ENCODE peak calls at places on chromosomes 5 and 9, in four cellular contexts. One of them, this sample, is unnamed.
A peak's percentile ranks its signal among the peaks of the same experiment; 100 is the strongest.

GRCh38 chr5:172078027-172078426 is 71.6 kb upstream of the FBXW11 start:
- DNase-seq in progenitor cell of endocrine pancreas: no peak
- DNase-seq in pancreas: no peak
- DNase-seq in HFFc6: no peak
- DNase-seq in this sample: no peak

GRCh38 chr5:19960451-19960850 is 27.5 kb downstream of the CDH18 start:
- DNase-seq in pancreas: no peak
- DNase-seq in progenitor cell of endocrine pancreas: no peak
- DNase-seq in HFFc6: no peak
- DNase-seq in this sample: no peak

GRCh38 chr5:135079760-135080159 is 45.7 kb upstream of the PITX1 start:
- DNase-seq in pancreas: no peak
- DNase-seq in progenitor cell of endocrine pancreas: no peak
- DNase-seq in HFFc6: no peak
- DNase-seq in this sample: no peak

GRCh38 chr5:173230741-173231380 is 4.1 kb downstream of the NKX2-5 start:
- DNase-seq in pancreas: no peak
- DNase-seq in progenitor cell of endocrine pancreas: no peak
- DNase-seq in HFFc6: no peak
- DNase-seq in this sample: no peak

GRCh38 chr9:104367507-104367906 is 136.6 kb upstream of the OR13F1 start:
- DNase-seq in progenitor cell of endocrine pancreas: no peak
- DNase-seq in HFFc6: no peak
- DNase-seq in pancreas: no peak
- DNase-seq in this sample: no peak

GRCh38 chr5:172110921-172111873 is 76.8 kb downstream of the STK10 start:
- DNase-seq in HFFc6: peak; percentile 59
- DNase-seq in progenitor cell of endocrine pancreas: no peak
- DNase-seq in pancreas: no peak
- DNase-seq in this sample: no peak

GRCh38 chr5:68482199-68482598 is 266.6 kb downstream of the PIK3R1 start:
- DNase-seq in progenitor cell of endocrine pancreas: no peak
- DNase-seq in pancreas: no peak
- DNase-seq in HFFc6: no peak
- DNase-seq in this sample: no peak

GRCh38 chr5:68830499-68830898 is 263.3 kb upstream of the SLC30A5 start:
- DNase-seq in HFFc6: no peak
- DNase-seq in progenitor cell of endocrine pancreas: no peak
- DNase-seq in pancreas: no peak
- DNase-seq in this sample: no peak

GRCh38 chr9:98523231-98523901 is 185.4 kb downstream of the GABBR2 start:
- DNase-seq in progenitor cell of endocrine pancreas: no peak
- DNase-seq in HFFc6: peak; percentile 51
- DNase-seq in pancreas: no peak
- DNase-seq in this sample: no peak

GRCh38 chr9:21506910-21507795 is 25.0 kb upstream of the IFNE start:
- DNase-seq in progenitor cell of endocrine pancreas: no peak
- DNase-seq in pancreas: no peak
- DNase-seq in HFFc6: peak; percentile 89
- DNase-seq in this sample: no peak

GRCh38 chr5:145548097-145548496 is 287.0 kb downstream of the PRELID2 start:
- DNase-seq in pancreas: no peak
- DNase-seq in HFFc6: no peak
- DNase-seq in progenitor cell of endocrine pancreas: no peak
- DNase-seq in this sample: no peak

GRCh38 chr9:34519321-34520020 is 3.3 kb downstream of the ENHO start:
- DNase-seq in pancreas: no peak
- DNase-seq in progenitor cell of endocrine pancreas: no peak
- DNase-seq in HFFc6: no peak
- DNase-seq in this sample: no peak

GRCh38 chr5:90409318-90410177 is at the start of gene CETN3:
- DNase-seq in progenitor cell of endocrine pancreas: peak; percentile 86
- DNase-seq in pancreas: peak; percentile 92
- DNase-seq in HFFc6: peak; percentile 95
- DNase-seq in this sample: peak; percentile 86
- TF ChIP-seq CTCF in progenitor cell of endocrine pancreas: peak; percentile 18
- TF ChIP-seq CTCF in pancreas: no peak
- TF ChIP-seq CTCF in HFFc6: no peak
- TF ChIP-seq CTCF in this sample: no peak

GRCh38 chr5:115168829-115169391 is 798 bp downstream of the TRIM36 start:
- DNase-seq in progenitor cell of endocrine pancreas: no peak
- DNase-seq in HFFc6: no peak
- DNase-seq in pancreas: no peak
- DNase-seq in this sample: no peak

GRCh38 chr5:115170924-115171510 is 1.3 kb upstream of the TRIM36 start:
- DNase-seq in progenitor cell of endocrine pancreas: no peak
- DNase-seq in pancreas: no peak
- DNase-seq in HFFc6: no peak
- DNase-seq in this sample: no peak

GRCh38 chr5:115170128-115170923 is 618 bp upstream of the TRIM36 start:
- DNase-seq in progenitor cell of endocrine pancreas: peak; percentile 24
- DNase-seq in pancreas: peak; percentile 75
- DNase-seq in HFFc6: no peak
- DNase-seq in this sample: no peak

GRCh38 chr5:115166744-115167393 is 2.8 kb downstream of the TRIM36 start:
- DNase-seq in progenitor cell of endocrine pancreas: no peak
- DNase-seq in pancreas: peak; percentile 57
- DNase-seq in HFFc6: no peak
- DNase-seq in this sample: no peak

GRCh38 chr5:115169392-115170127 is at the start of gene TRIM36:
- DNase-seq in HFFc6: peak; percentile 88
- DNase-seq in pancreas: peak; percentile 98
- DNase-seq in progenitor cell of endocrine pancreas: peak; percentile 92
- DNase-seq in this sample: peak; percentile 53
- TF ChIP-seq CTCF in HFFc6: peak; percentile 19
- TF ChIP-seq CTCF in pancreas: no peak
- TF ChIP-seq CTCF in progenitor cell of endocrine pancreas: peak; percentile 18
- TF ChIP-seq CTCF in this sample: peak; percentile 43

GRCh38 chr9:35814106-35814840 is 569 bp downstream of the HINT2 start:
- DNase-seq in pancreas: peak; percentile 85
- DNase-seq in HFFc6: peak; percentile 58
- DNase-seq in progenitor cell of endocrine pancreas: peak; percentile 55
- DNase-seq in this sample: no peak
- TF ChIP-seq CTCF in pancreas: no peak
- TF ChIP-seq CTCF in HFFc6: peak; percentile 67
- TF ChIP-seq CTCF in progenitor cell of endocrine pancreas: peak; percentile 51
- TF ChIP-seq CTCF in this sample: no peak

GRCh38 chr9:14400658-14400995 is 86.7 kb upstream of the NFIB start:
- DNase-seq in HFFc6: peak; percentile 7
- DNase-seq in pancreas: no peak
- DNase-seq in progenitor cell of endocrine pancreas: no peak
- DNase-seq in this sample: no peak
- TF ChIP-seq CTCF in HFFc6: peak; percentile 61
- TF ChIP-seq CTCF in pancreas: no peak
- TF ChIP-seq CTCF in progenitor cell of endocrine pancreas: peak; percentile 14
- TF ChIP-seq CTCF in this sample: peak; percentile 38

DNA sequence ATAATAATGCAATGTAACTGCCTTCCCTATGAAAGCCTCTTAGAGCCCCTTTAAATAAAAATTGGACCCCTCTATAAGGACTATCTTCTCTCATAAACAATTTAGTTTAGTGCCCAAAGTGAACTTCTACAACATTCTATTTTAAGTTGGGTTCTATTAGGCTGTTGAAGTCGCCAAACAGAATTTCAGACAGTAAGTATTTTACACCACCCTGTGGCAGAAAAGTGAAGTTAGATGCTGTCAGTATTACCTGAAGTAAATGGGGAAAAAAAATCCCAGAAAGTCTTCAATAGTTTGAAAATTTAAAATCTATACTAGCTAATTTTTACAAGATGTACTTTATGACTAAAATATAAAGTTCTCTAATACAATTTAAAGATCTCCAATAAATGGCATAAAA is 29.5 kb downstream of the CAAP1 start:
- DNase-seq in progenitor cell of endocrine pancreas: no peak
- DNase-seq in pancreas: no peak
- DNase-seq in HFFc6: peak; percentile 19
- DNase-seq in this sample: no peak
- TF ChIP-seq CTCF in progenitor cell of endocrine pancreas: peak; percentile 55
- TF ChIP-seq CTCF in pancreas: no peak
- TF ChIP-seq CTCF in HFFc6: peak; percentile 74
- TF ChIP-seq CTCF in this sample: no peak

This sample was measured in Panc1.